ENCODE peak calls at places on chromosomes 2 and 18, in nine cellular contexts. Y, A, T, E, U, R, H, Z and G are unnamed samples.

GRCh38 chr2:126041648-126042047 is 614.3 kb upstream of the GYPC start:
- DNase-seq in R (no peak), Z (no peak), A (no peak), H (no peak), E (no peak), Y (no peak), T (no peak), U (no peak), G (no peak)

GRCh38 chr2:61247204-61247812 is 85.3 kb downstream of the C2orf74 start:
- DNase-seq in T (peak), H (no peak), A (no peak), E (no peak), R (no peak), U (no peak), Z (no peak), Y (no peak), G (no peak)

GRCh38 chr2:218745559-218746469 is 35.2 kb downstream of the TTLL4 start:
- DNase-seq in Y (no peak), T (peak), U (no peak), A (no peak), Z (no peak), E (no peak), R (peak), H (no peak), G (peak)

GRCh38 chr2:149994057-149994728 is 406.6 kb upstream of the MMADHC start:
- DNase-seq in H (no peak), T (peak), E (no peak), R (no peak), A (peak), U (peak), Z (no peak), Y (no peak), G (no peak)

GRCh38 chr2:136127356-136127755 is 9.4 kb upstream of the CXCR4 start:
- DNase-seq in H (no peak), T (no peak), R (no peak), E (no peak), Z (no peak), A (no peak), U (no peak), Y (no peak), G (no peak)

GRCh38 chr18:75016025-75016717 is 192.8 kb downstream of the PTGR3 start:
- DNase-seq in R (no peak), Y (no peak), H (no peak), Z (no peak), E (no peak), T (no peak), A (no peak), U (no peak), G (no peak)

GRCh38 chr2:160582481-160583161 is 89.0 kb upstream of the RBMS1 start:
- DNase-seq in E (no peak), R (no peak), U (peak), Z (no peak), Y (no peak), H (no peak), A (no peak), T (peak), G (no peak)

GRCh38 chr2:23452853-23453420 is 68.0 kb downstream of the KLHL29 start:
- DNase-seq in U (no peak), R (no peak), E (no peak), H (peak), A (no peak), Z (peak), T (no peak), Y (no peak), G (no peak)

GRCh38 chr18:54269924-54270844 is 867 bp downstream of the POLI start:
- DNase-seq in A (peak), E (no peak), R (peak), H (peak), Y (peak), Z (peak), U (peak), T (peak), G (peak)

GRCh38 chr2:72415256-72415655 is 267.6 kb upstream of the CYP26B1 start:
- DNase-seq in A (no peak), H (no peak), E (no peak), T (peak), R (no peak), U (no peak), Y (no peak), Z (no peak), G (no peak)